ENCODE peak calls at places on chromosome 15, in ten cellular contexts. L is left lobe of liver, B is LHCN-M2, G is right atrium auricular region, W is heart right ventricle, H is Calu3, M is HT1080, O is EH, V is AG04449, D is sigmoid colon. N is an unnamed sample.

GRCh38 chr15:72205896-72206676 is 8.5 kb upstream of the GRAMD2A start:
- DNase-seq in L (no peak), B (no peak), G (no peak), W (no peak), H (no peak), M (no peak), O (no peak), V (no peak), D (no peak), N (no peak)

GRCh38 chr15:72342385-72342784 is 22.4 kb upstream of the CELF6 start:
- DNase-seq in L (no peak), B (no peak), G (no peak), W (peak; percentile 19), H (peak; percentile 52), M (no peak), O (peak; percentile 25), V (no peak), D (no peak), N (no peak)

GRCh38 chr15:99485992-99486370 is 79.8 kb upstream of the MEF2A start:
- DNase-seq in L (no peak), B (no peak), G (no peak), W (no peak), H (no peak), M (no peak), O (no peak), V (no peak), D (no peak), N (no peak)

GRCh38 chr15:89457086-89457485 is 39.3 kb downstream of the RHCG start:
- DNase-seq in L (no peak), B (peak; percentile 35), G (no peak), W (no peak), H (no peak), M (peak; percentile 53), O (peak; percentile 56), V (no peak), D (no peak), N (no peak)

GRCh38 chr15:77568014-77568959 is 64.4 kb downstream of the LINGO1 start:
- DNase-seq in L (no peak), B (no peak), G (no peak), W (no peak), H (no peak), M (no peak), O (no peak), V (no peak), D (no peak), N (no peak)

GRCh38 chr15:75655911-75656310 is 8.2 kb downstream of the SNX33 start:
- DNase-seq in L (no peak), B (no peak), G (no peak), W (no peak), H (no peak), M (no peak), O (no peak), V (no peak), D (no peak), N (no peak)

GRCh38 chr15:48541659-48542334 is 103.7 kb downstream of the FBN1 start:
- DNase-seq in L (no peak), B (peak; percentile 90), G (no peak), W (peak; percentile 18), H (no peak), M (peak; percentile 63), O (peak; percentile 97), V (no peak), D (no peak), N (no peak)

GRCh38 chr15:25875551-25875950 is 12.4 kb upstream of the ATP10A start:
- DNase-seq in L (no peak), B (no peak), G (no peak), W (no peak), H (no peak), M (no peak), O (peak; percentile 30), V (no peak), D (no peak), N (no peak)

GRCh38 chr15:78671626-78672211 is 30.7 kb upstream of the CHRNB4 start:
- DNase-seq in L (no peak), B (no peak), G (no peak), W (no peak), H (no peak), M (no peak), O (no peak), V (no peak), D (no peak), N (no peak)

GRCh38 chr15:51051776-51052175 is 42.9 kb downstream of the TNFAIP8L3 start:
- DNase-seq in L (no peak), B (no peak), G (no peak), W (peak; percentile 64), H (no peak), M (no peak), O (peak; percentile 52), V (no peak), D (no peak), N (peak; percentile 87)

GRCh38 chr15:25775317-25775912 is 87.7 kb downstream of the ATP10A start:
- DNase-seq in L (no peak), B (peak; percentile 85), G (peak; percentile 85), W (peak; percentile 81), H (no peak), M (peak; percentile 84), O (peak; percentile 94), V (peak; percentile 50), D (no peak), N (peak; percentile 94)

GRCh38 chr15:79661411-79661810 is 229.3 kb downstream of the MINAR1 start:
- DNase-seq in L (no peak), B (no peak), G (no peak), W (no peak), H (no peak), M (no peak), O (no peak), V (no peak), D (no peak), N (no peak)

GRCh38 chr15:65811835-65812234 is 19.7 kb upstream of the DENND4A start:
- DNase-seq in L (no peak), B (no peak), G (no peak), W (no peak), H (no peak), M (no peak), O (no peak), V (no peak), D (no peak), N (no peak)

GRCh38 chr15:95869920-95870319 is 460.6 kb upstream of the NR2F2 start:
- DNase-seq in L (no peak), B (no peak), G (no peak), W (no peak), H (no peak), M (no peak), O (no peak), V (no peak), D (no peak), N (no peak)

GRCh38 chr15:87212041-87212440 is 1044.5 kb downstream of the NTRK3 start:
- DNase-seq in L (no peak), B (no peak), G (no peak), W (no peak), H (no peak), M (no peak), O (no peak), V (no peak), D (no peak), N (peak; percentile 21)

GRCh38 chr15:45022871-45023658 is at the start of gene SORD:
- DNase-seq in L (peak; percentile 97), B (peak; percentile 79), G (peak; percentile 80), W (peak; percentile 91), H (peak; percentile 96), M (peak; percentile 82), O (peak; percentile 86), V (no peak), D (peak; percentile 94), N (peak; percentile 94)

GRCh38 chr15:73353734-73354133 is 15.0 kb downstream of the HCN4 start:
- DNase-seq in L (no peak), B (no peak), G (no peak), W (no peak), H (no peak), M (no peak), O (no peak), V (no peak), D (no peak), N (no peak)

GRCh38 chr15:79168922-79169322 is 78.3 kb upstream of the RASGRF1 start:
- DNase-seq in L (no peak), B (peak; percentile 62), G (peak; percentile 59), W (peak; percentile 42), H (peak; percentile 69), M (peak; percentile 47), O (no peak), V (no peak), D (no peak), N (no peak)

GRCh38 chr15:46088486-46089437 is 453.9 kb downstream of the SQOR start:
- DNase-seq in L (no peak), B (no peak), G (no peak), W (no peak), H (no peak), M (peak; percentile 88), O (peak; percentile 35), V (no peak), D (no peak), N (no peak)